ENCODE peak calls at places on chromosomes 2 and 18, in eight cellular contexts. R, K, U, N, B, J, Z and M are unnamed samples.

GRCh38 chr2:45067859-45068642 is 58.8 kb upstream of the SIX2 start:
- DNase-seq in R (no peak), K (peak; percentile 65), U (no peak), N (no peak), B (no peak), J (peak; percentile 13), Z (no peak), M (no peak)

GRCh38 chr2:174635015-174635593 is 37.5 kb upstream of the WIPF1 start:
- DNase-seq in R (no peak), K (no peak), U (no peak), N (no peak), B (no peak), J (no peak), Z (no peak), M (no peak)

GRCh38 chr2:120874401-120874821 is 138.7 kb downstream of the GLI2 start:
- DNase-seq in R (no peak), K (peak; percentile 44), U (no peak), N (no peak), B (no peak), J (no peak), Z (no peak), M (no peak)

GRCh38 chr2:213920014-213920413 is 490.8 kb upstream of the VWC2L start:
- DNase-seq in R (no peak), K (no peak), U (no peak), N (no peak), B (no peak), J (no peak), Z (no peak), M (no peak)

GRCh38 chr18:79384151-79384807 is 11.5 kb upstream of the NFATC1 start:
- DNase-seq in R (no peak), K (peak; percentile 64), U (no peak), N (no peak), B (no peak), J (no peak), Z (no peak), M (peak; percentile 9)

GRCh38 chr2:38650717-38651116 is 15.2 kb upstream of the GALM start:
- DNase-seq in R (no peak), K (no peak), U (no peak), N (no peak), B (no peak), J (no peak), Z (no peak), M (no peak)

GRCh38 chr18:54774423-54774822 is 53.9 kb upstream of the RAB27B start:
- DNase-seq in R (peak; percentile 27), K (no peak), U (no peak), N (no peak), B (no peak), J (peak; percentile 66), Z (no peak), M (no peak)

GRCh38 chr2:25306767-25307368 is 34.9 kb downstream of the DNMT3A start:
- DNase-seq in R (no peak), K (peak; percentile 87), U (no peak), N (no peak), B (no peak), J (no peak), Z (no peak), M (no peak)

GRCh38 chr2:213834331-213834730 is 550.1 kb downstream of the SPAG16 start:
- DNase-seq in R (peak; percentile 79), K (no peak), U (peak; percentile 61), N (no peak), B (no peak), J (peak; percentile 75), Z (no peak), M (peak; percentile 81)

GRCh38 chr2:10028988-10029874 is 14.1 kb upstream of the KLF11 start:
- DNase-seq in R (peak; percentile 49), K (peak; percentile 88), U (no peak), N (peak; percentile 44), B (no peak), J (no peak), Z (no peak), M (no peak)

GRCh38 chr2:55923091-55923977 is at the start of gene EFEMP1:
- DNase-seq in R (peak; percentile 62), K (peak; percentile 78), U (peak; percentile 20), N (peak; percentile 93), B (peak; percentile 30), J (no peak), Z (no peak), M (peak; percentile 69)

GRCh38 chr2:24409166-24409565 is 48.8 kb upstream of the ITSN2 start:
- DNase-seq in R (no peak), K (no peak), U (no peak), N (no peak), B (no peak), J (no peak), Z (no peak), M (no peak)

GRCh38 chr18:70627100-70627802 is 338.4 kb downstream of the SOCS6 start:
- DNase-seq in R (no peak), K (no peak), U (no peak), N (no peak), B (no peak), J (no peak), Z (no peak), M (no peak)

GRCh38 chr18:8701546-8702118 is 3.7 kb upstream of the MTCL1 start:
- DNase-seq in R (peak; percentile 60), K (peak; percentile 46), U (peak; percentile 89), N (no peak), B (no peak), J (peak; percentile 71), Z (no peak), M (peak; percentile 88)